ENCODE peak calls at places on chromosomes 3 and 15, in eight cellular contexts. K, P, A, V, Y, M, J and U are unnamed samples.

GRCh38 chr3:161369531-161369930 is 1.8 kb downstream of the SPTSSB start:
- DNase-seq in K (no peak), P (no peak), A (no peak), V (no peak), Y (no peak), M (no peak), J (no peak), U (no peak)

GRCh38 chr15:41969851-41970431 is 2.4 kb downstream of the EHD4 start:
- DNase-seq in K (peak), P (no peak), A (no peak), V (no peak), Y (no peak), M (peak), J (no peak), U (no peak)

GRCh38 chr3:25447925-25448324 is 19.9 kb downstream of the RARB start:
- DNase-seq in K (no peak), P (no peak), A (no peak), V (no peak), Y (no peak), M (no peak), J (no peak), U (no peak)

GRCh38 chr3:142611206-142611605 is 15.0 kb downstream of the PLS1 start:
- DNase-seq in K (no peak), P (no peak), A (no peak), V (no peak), Y (no peak), M (no peak), J (no peak), U (no peak)

GRCh38 chr3:133444071-133444774 is 44.4 kb downstream of the BFSP2 start:
- DNase-seq in K (no peak), P (no peak), A (no peak), V (peak), Y (no peak), M (no peak), J (no peak), U (no peak)

GRCh38 chr15:58520936-58521292 is 89.1 kb downstream of the LIPC start:
- DNase-seq in K (no peak), P (no peak), A (no peak), V (no peak), Y (no peak), M (no peak), J (no peak), U (no peak)

GRCh38 chr3:128170866-128171516 is 17.7 kb downstream of the EEFSEC start:
- DNase-seq in K (no peak), P (no peak), A (peak), V (peak), Y (peak), M (no peak), J (no peak), U (peak)

GRCh38 chr3:57091471-57091870 is 31.0 kb downstream of the SPATA12 start:
- DNase-seq in K (no peak), P (no peak), A (no peak), V (no peak), Y (no peak), M (no peak), J (no peak), U (no peak)

GRCh38 chr3:52289338-52289746 is 1.7 kb downstream of the GLYCTK start:
- DNase-seq in K (no peak), P (no peak), A (no peak), V (peak), Y (no peak), M (no peak), J (no peak), U (no peak)

GRCh38 chr3:76242886-76243753 is 457.8 kb upstream of the ZNF717 start:
- DNase-seq in K (no peak), P (no peak), A (no peak), V (no peak), Y (no peak), M (no peak), J (no peak), U (no peak)

GRCh38 chr3:24367681-24368264 is 126.9 kb downstream of the THRB start:
- DNase-seq in K (no peak), P (no peak), A (no peak), V (no peak), Y (no peak), M (no peak), J (no peak), U (no peak)